ENCODE peak calls at places on chromosomes 13 and 19, in six cellular contexts. X is Caco-2; D is effector memory CD4-positive, alpha-beta T cell; P is CD4-positive, CD25-positive, alpha-beta regulatory T cell; Z is cardiac muscle cell; A is adrenal gland. C is an unnamed sample.
A peak's percentile ranks its signal among the peaks of the same experiment; 100 is the strongest.

GRCh38 chr13:61466280-61466679 is 50.6 kb upstream of the PCDH20 start:
- DNase-seq in X (peak; percentile 29), D (no peak), P (no peak), Z (peak; percentile 37), A (no peak), C (no peak)

GRCh38 chr19:51803965-51804364 is 9.0 kb downstream of the FPR3 start:
- DNase-seq in X (no peak), D (no peak), P (no peak), Z (no peak), A (no peak), C (no peak)

GRCh38 chr13:85312071-85312470 is 487.1 kb downstream of the SLITRK6 start:
- DNase-seq in X (no peak), D (no peak), P (no peak), Z (no peak), A (no peak), C (no peak)

GRCh38 chr13:42807866-42808265 is 26.5 kb downstream of the FAM216B start:
- DNase-seq in X (no peak), D (no peak), P (no peak), Z (no peak), A (no peak), C (peak; percentile 9)

GRCh38 chr19:5927439-5927821 is 13.4 kb downstream of the CAPS start:
- DNase-seq in X (no peak), D (no peak), P (no peak), Z (no peak), A (no peak), C (no peak)

GRCh38 chr19:5618591-5618990 is 4.0 kb downstream of the SAFB2 start:
- DNase-seq in X (no peak), D (no peak), P (no peak), Z (no peak), A (no peak), C (no peak)

GRCh38 chr13:46345400-46345799 is 41.7 kb downstream of the RUBCNL start:
- DNase-seq in X (no peak), D (no peak), P (no peak), Z (no peak), A (no peak), C (no peak)

GRCh38 chr19:7505682-7506384 is 10.1 kb upstream of the ZNF358 start:
- DNase-seq in X (peak; percentile 32), D (no peak), P (no peak), Z (peak; percentile 63), A (peak; percentile 76), C (no peak)

GRCh38 chr19:47608074-47608907 is 643 bp upstream of the BICRA start:
- DNase-seq in X (peak; percentile 99), D (peak; percentile 94), P (peak; percentile 95), Z (peak; percentile 96), A (peak; percentile 95), C (peak; percentile 95)

GRCh38 chr13:97012251-97013048 is 18.2 kb upstream of the OXGR1 start:
- DNase-seq in X (no peak), D (no peak), P (no peak), Z (no peak), A (no peak), C (no peak)

GRCh38 chr19:46928951-46929350 is 68.2 kb downstream of the ARHGAP35 start:
- DNase-seq in X (no peak), D (no peak), P (no peak), Z (no peak), A (no peak), C (peak; percentile 29)

GRCh38 chr13:51958217-51958547 is 53.1 kb downstream of the ATP7B start:
- DNase-seq in X (peak; percentile 58), D (no peak), P (no peak), Z (no peak), A (no peak), C (no peak)

GRCh38 chr19:35842666-35843272 is 9.5 kb downstream of the NPHS1 start:
- DNase-seq in X (no peak), D (no peak), P (no peak), Z (no peak), A (no peak), C (no peak)

GRCh38 chr13:73189365-73189764 is 130.6 kb downstream of the KLF5 start:
- DNase-seq in X (no peak), D (no peak), P (no peak), Z (no peak), A (no peak), C (no peak)

GRCh38 chr13:97346097-97346496 is 87.9 kb upstream of the RAP2A start:
- DNase-seq in X (no peak), D (no peak), P (no peak), Z (no peak), A (no peak), C (no peak)

GRCh38 chr13:53250272-53250875 is 221.8 kb downstream of the OLFM4 start:
- DNase-seq in X (peak; percentile 72), D (no peak), P (peak; percentile 63), Z (peak; percentile 86), A (no peak), C (no peak)

GRCh38 chr19:53892981-53893325 is 11.0 kb downstream of the PRKCG start:
- DNase-seq in X (no peak), D (no peak), P (no peak), Z (no peak), A (no peak), C (no peak)

GRCh38 chr13:20182231-20182846 is 10.4 kb downstream of the GJB2 start:
- DNase-seq in X (peak; percentile 77), D (no peak), P (peak; percentile 77), Z (peak; percentile 84), A (peak; percentile 72), C (peak; percentile 44)

GRCh38 chr13:36163809-36164308 is 32.7 kb upstream of the DCLK1 start:
- DNase-seq in X (no peak), D (no peak), P (no peak), Z (peak; percentile 57), A (peak; percentile 69), C (peak; percentile 75)

GRCh38 chr13:57418067-57418677 is 213.4 kb upstream of the PCDH17 start:
- DNase-seq in X (no peak), D (no peak), P (no peak), Z (no peak), A (no peak), C (no peak)

GRCh38 chr13:114107686-114108081 is 24.7 kb downstream of the RASA3 start:
- DNase-seq in X (no peak), D (no peak), P (no peak), Z (no peak), A (no peak), C (peak; percentile 29)

GRCh38 chr19:5204212-5204611 is 136.4 kb downstream of the PTPRS start:
- DNase-seq in X (no peak), D (no peak), P (no peak), Z (no peak), A (no peak), C (no peak)

GRCh38 chr19:18340237-18340989 is at the start of gene PGPEP1:
- DNase-seq in X (peak; percentile 82), D (peak; percentile 14), P (peak; percentile 61), Z (peak; percentile 77), A (peak; percentile 82), C (peak; percentile 65)

GRCh38 chr13:93286047-93286446 is 59.4 kb downstream of the GPC6 start:
- DNase-seq in X (no peak), D (no peak), P (no peak), Z (no peak), A (no peak), C (no peak)

GRCh38 chr13:27922974-27923612 is 3.3 kb downstream of the PDX1 start:
- DNase-seq in X (no peak), D (no peak), P (no peak), Z (no peak), A (no peak), C (no peak)

GRCh38 chr13:22198001-22198400 is 527.1 kb downstream of the FGF9 start:
- DNase-seq in X (no peak), D (no peak), P (no peak), Z (no peak), A (no peak), C (no peak)

GRCh38 chr19:53123400-53123799 is 9.3 kb downstream of the ZNF415 start:
- DNase-seq in X (no peak), D (no peak), P (no peak), Z (no peak), A (peak; percentile 81), C (no peak)

GRCh38 chr13:98411617-98412310 is 165.1 kb downstream of the STK24 start:
- DNase-seq in X (no peak), D (no peak), P (peak; percentile 12), Z (no peak), A (peak; percentile 72), C (no peak)

GRCh38 chr19:33805313-33805712 is 8.6 kb downstream of the KCTD15 start:
- DNase-seq in X (no peak), D (no peak), P (no peak), Z (no peak), A (no peak), C (no peak)
- H3K36me3 ChIP-seq in X (no peaks in the 10 kb centered on the region), D (no peaks in the 10 kb centered on the region), P (no peaks in the 10 kb centered on the region), Z (peaks cover 33% of the 10 kb centered on the region), A (peaks cover 7% of the 10 kb centered on the region), C (peaks cover 82% of the 10 kb centered on the region)

DNA sequence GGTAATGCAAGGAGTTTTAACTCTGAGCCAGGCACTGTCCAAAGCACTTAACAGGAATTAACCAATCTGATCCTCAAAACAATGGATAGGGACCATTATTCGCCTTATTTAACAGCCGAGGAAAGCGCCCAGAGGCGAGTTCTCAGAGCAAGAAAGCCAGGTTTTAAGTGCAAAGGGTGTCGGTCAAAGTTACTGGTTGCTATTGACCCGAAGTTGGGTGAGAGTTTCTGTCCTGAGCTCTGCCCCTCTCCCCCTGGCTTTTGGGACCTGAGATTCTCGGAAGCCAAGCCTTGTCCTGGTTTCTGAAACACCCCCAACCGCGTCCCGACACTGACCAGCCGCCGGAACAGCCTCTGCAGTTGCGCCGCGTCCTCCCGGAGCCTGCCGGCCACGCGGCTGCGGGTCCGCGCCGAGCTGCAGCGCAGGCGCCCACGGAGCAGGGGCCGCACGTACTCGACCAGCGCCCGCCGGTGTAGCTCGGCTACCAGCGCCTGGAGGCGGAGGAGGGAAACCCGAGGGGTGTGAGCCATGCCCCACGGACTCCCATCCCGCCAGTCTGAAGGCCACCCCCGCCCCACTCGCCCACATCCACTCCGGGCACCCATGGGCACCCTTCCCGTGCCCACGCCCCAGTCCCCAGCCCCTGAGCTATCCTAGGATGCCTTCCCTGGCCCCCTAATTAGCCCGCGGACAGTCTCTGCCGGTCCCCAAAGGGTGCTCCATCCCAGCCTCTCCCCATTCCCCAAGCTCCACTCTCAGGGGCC is 27.8 kb downstream of the EXOC3L2 start:
- DNase-seq in X (no peak), D (no peak), P (no peak), Z (peak; percentile 54), A (no peak), C (no peak)
- H3K4me3 ChIP-seq in X (no peak overlapping the region), D (no peak overlapping the region), P (no peak overlapping the region), Z (peak overlapping the region; percentile 16), A (no peak overlapping the region), C (no peak overlapping the region)

GRCh38 chr19:14405380-14405757 is 13.8 kb downstream of the DDX39A start:
- DNase-seq in X (no peak), D (no peak), P (no peak), Z (no peak), A (no peak), C (no peak)
- H3K36me3 ChIP-seq in X (peaks cover 3% of the 10 kb centered on the region), D (peaks cover 87% of the 10 kb centered on the region), P (peaks cover 92% of the 10 kb centered on the region), Z (peaks cover 22% of the 10 kb centered on the region), A (peaks cover 68% of the 10 kb centered on the region), C (peaks cover 87% of the 10 kb centered on the region)

DNA sequence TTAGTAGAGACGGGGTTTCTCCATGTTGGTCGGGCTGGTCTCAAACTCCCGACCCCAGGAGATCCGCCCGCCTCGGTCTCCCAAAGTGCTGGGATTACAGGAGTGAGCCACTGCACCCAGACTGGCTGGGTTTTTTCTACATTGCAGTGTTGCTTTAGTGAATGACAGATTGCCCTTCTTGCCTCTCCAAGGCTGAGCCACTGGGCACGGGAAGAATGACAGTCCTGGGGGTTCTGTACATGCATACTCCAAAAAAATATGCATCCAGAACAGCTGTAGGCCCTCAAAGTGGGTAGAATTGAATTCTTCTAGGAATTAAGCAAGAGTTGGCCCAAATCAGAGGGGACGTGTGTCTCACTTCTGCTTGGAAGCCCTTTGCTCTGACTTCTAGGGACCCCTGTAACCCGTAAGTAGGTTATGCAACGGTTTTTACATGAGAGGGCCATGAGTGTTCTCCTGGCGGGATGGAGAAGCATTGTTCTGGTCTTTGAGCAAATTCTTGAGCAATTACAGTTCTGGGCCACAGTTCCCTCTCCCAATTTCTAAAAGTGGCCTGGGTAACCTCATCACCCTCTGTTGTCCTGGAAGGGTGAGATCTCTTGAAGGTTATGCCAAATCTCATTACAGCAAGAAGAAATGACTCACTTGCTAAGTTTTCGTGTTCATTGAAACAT is 3.6 kb downstream of the ACTN4 start:
- DNase-seq in X (no peak), D (no peak), P (no peak), Z (no peak), A (peak; percentile 73), C (peak; percentile 92)
- H3K4me3 ChIP-seq in X (no peak overlapping the region), D (no peak overlapping the region), P (peak overlapping the region; percentile 21), Z (no peak overlapping the region), A (peak overlapping the region; percentile 83), C (peak overlapping the region; percentile 99)

C was measured in MG63.